ENCODE peak calls at places on chromosome 9, in nine cellular contexts. X is uterus; L is activated CD4-positive, alpha-beta T cell treated with anti-CD3 and anti-CD28 coated beads, Interleukin-2, amount 50 U/mL, for 24 hours; V is WERI-Rb-1; K is vagina; C is brain microvascular endothelial cell; B is stomach; W is CD4-positive, alpha-beta T cell; P is SK-MEL-5. M is an unnamed sample.
A peak's percentile ranks its signal among the peaks of the same experiment; 100 is the strongest.

GRCh38 chr9:135705376-135705775 is 3.4 kb downstream of the KCNT1 start:
- DNase-seq in X (no peak), L (no peak), V (no peak), K (no peak), C (no peak), B (no peak), W (no peak), P (no peak), M (no peak)

GRCh38 chr9:35519697-35520403 is 29.9 kb downstream of the RUSC2 start:
- DNase-seq in X (no peak), L (no peak), V (no peak), K (no peak), C (no peak), B (no peak), W (no peak), P (no peak), M (no peak)

GRCh38 chr9:101977614-101978210 is 239.3 kb upstream of the GRIN3A start:
- DNase-seq in X (no peak), L (no peak), V (no peak), K (no peak), C (no peak), B (no peak), W (no peak), P (peak; percentile 42), M (no peak)

GRCh38 chr9:103037508-103038477 is 42.7 kb downstream of the CYLC2 start:
- DNase-seq in X (no peak), L (no peak), V (no peak), K (no peak), C (peak; percentile 89), B (no peak), W (no peak), P (no peak), M (no peak)

GRCh38 chr9:70859694-70860093 is 261.7 kb downstream of the TRPM3 start:
- DNase-seq in X (no peak), L (no peak), V (no peak), K (no peak), C (no peak), B (no peak), W (no peak), P (no peak), M (no peak)

GRCh38 chr9:110123364-110124095 is 84.4 kb downstream of the C9orf152 start:
- DNase-seq in X (no peak), L (no peak), V (no peak), K (no peak), C (peak; percentile 45), B (no peak), W (no peak), P (no peak), M (no peak)

GRCh38 chr9:124359841-124360240 is 55.4 kb downstream of the PSMB7 start:
- DNase-seq in X (no peak), L (no peak), V (no peak), K (no peak), C (no peak), B (no peak), W (no peak), P (no peak), M (no peak)

GRCh38 chr9:4831119-4831518 is 38.4 kb downstream of the RCL1 start:
- DNase-seq in X (no peak), L (no peak), V (no peak), K (no peak), C (no peak), B (no peak), W (no peak), P (no peak), M (no peak)

GRCh38 chr9:127333326-127334064 is 63.5 kb upstream of the SLC2A8 start:
- DNase-seq in X (peak; percentile 57), L (no peak), V (peak; percentile 80), K (peak; percentile 87), C (no peak), B (no peak), W (no peak), P (no peak), M (no peak)

GRCh38 chr9:75134495-75134894 is 46.2 kb downstream of the OSTF1 start:
- DNase-seq in X (no peak), L (no peak), V (no peak), K (no peak), C (no peak), B (no peak), W (no peak), P (no peak), M (no peak)

GRCh38 chr9:86122309-86122708 is 23.0 kb upstream of the GOLM1 start:
- DNase-seq in X (no peak), L (no peak), V (no peak), K (no peak), C (no peak), B (no peak), W (no peak), P (peak; percentile 38), M (no peak)

GRCh38 chr9:129483467-129484324 is 137.2 kb downstream of the C9orf50 start:
- DNase-seq in X (peak; percentile 96), L (no peak), V (peak; percentile 69), K (peak; percentile 98), C (peak; percentile 87), B (peak; percentile 85), W (no peak), P (no peak), M (no peak)

GRCh38 chr9:72497476-72498065 is 23.8 kb upstream of the TMC1 start:
- DNase-seq in X (no peak), L (no peak), V (peak; percentile 58), K (no peak), C (no peak), B (no peak), W (no peak), P (no peak), M (no peak)

GRCh38 chr9:107732781-107733529 is 243.4 kb upstream of the KLF4 start:
- DNase-seq in X (peak; percentile 54), L (no peak), V (no peak), K (no peak), C (no peak), B (peak; percentile 49), W (no peak), P (peak; percentile 21), M (no peak)

GRCh38 chr9:75033789-75034473 is 5.8 kb upstream of the CARNMT1 start:
- DNase-seq in X (no peak), L (no peak), V (no peak), K (no peak), C (no peak), B (no peak), W (no peak), P (peak; percentile 30), M (no peak)

GRCh38 chr9:17725399-17726010 is 146.6 kb downstream of the SH3GL2 start:
- DNase-seq in X (no peak), L (no peak), V (no peak), K (no peak), C (no peak), B (no peak), W (no peak), P (no peak), M (no peak)

GRCh38 chr9:121609845-121610637 is 41.4 kb upstream of the DAB2IP start:
- DNase-seq in X (peak; percentile 75), L (no peak), V (no peak), K (no peak), C (peak; percentile 11), B (peak; percentile 66), W (no peak), P (no peak), M (no peak)

GRCh38 chr9:108259917-108260675 is 595.7 kb downstream of the ACTL7B start:
- DNase-seq in X (no peak), L (no peak), V (no peak), K (no peak), C (no peak), B (no peak), W (no peak), P (no peak), M (no peak)

GRCh38 chr9:125436613-125437443 is 175.2 kb downstream of the GAPVD1 start:
- DNase-seq in X (no peak), L (no peak), V (no peak), K (no peak), C (no peak), B (no peak), W (no peak), P (no peak), M (no peak)

GRCh38 chr9:34796924-34797323 is 87.0 kb upstream of the CCL21 start:
- DNase-seq in X (no peak), L (no peak), V (no peak), K (no peak), C (no peak), B (no peak), W (no peak), P (no peak), M (no peak)

GRCh38 chr9:135739271-135740220 is 37.6 kb downstream of the KCNT1 start:
- DNase-seq in X (no peak), L (no peak), V (no peak), K (no peak), C (no peak), B (no peak), W (no peak), P (peak; percentile 12), M (no peak)

GRCh38 chr9:20753761-20754160 is 69.7 kb downstream of the FOCAD start:
- DNase-seq in X (no peak), L (no peak), V (no peak), K (no peak), C (no peak), B (no peak), W (no peak), P (no peak), M (no peak)

GRCh38 chr9:8799231-8800014 is 999.8 kb upstream of the DMAC1 start:
- DNase-seq in X (no peak), L (no peak), V (no peak), K (no peak), C (no peak), B (no peak), W (no peak), P (no peak), M (no peak)

GRCh38 chr9:82934949-82935348 is 128.0 kb downstream of the RASEF start:
- DNase-seq in X (no peak), L (no peak), V (no peak), K (no peak), C (peak; percentile 91), B (no peak), W (no peak), P (no peak), M (no peak)

GRCh38 chr9:38733503-38733902 is 13.6 kb upstream of the FAM240B start:
- DNase-seq in X (no peak), L (no peak), V (no peak), K (no peak), C (no peak), B (no peak), W (no peak), P (no peak), M (no peak)

GRCh38 chr9:89701221-89701798 is 96.5 kb downstream of the GADD45G start:
- DNase-seq in X (no peak), L (peak; percentile 75), V (no peak), K (no peak), C (no peak), B (no peak), W (peak; percentile 15), P (no peak), M (no peak)

M was measured in glutamatergic neuron.